ENCODE peak calls at places on chromosomes 5 and 9, in four cellular contexts. One of them, this sample, is unnamed.

GRCh38 chr9:137173795-137174664 is 2.2 kb upstream of the TMEM210 start:
- DNase-seq in stimulated activated CD8-positive, alpha-beta memory T cell treated with anti-CD3 and anti-CD28 coated beads, Interleukin-15, amount 100 ng/mL, for 48 hours: no peak
- DNase-seq in HFFc6: no peak
- DNase-seq in AG10803: no peak
- DNase-seq in this sample: no peak

GRCh38 chr9:84996049-84996448 is 326.5 kb downstream of the NTRK2 start:
- DNase-seq in HFFc6: peak; percentile 6
- DNase-seq in AG10803: peak; percentile 1
- DNase-seq in stimulated activated CD8-positive, alpha-beta memory T cell treated with anti-CD3 and anti-CD28 coated beads, Interleukin-15, amount 100 ng/mL, for 48 hours: no peak
- DNase-seq in this sample: no peak

GRCh38 chr5:126339215-126339805 is 83.9 kb upstream of the GRAMD2B start:
- DNase-seq in AG10803: peak; percentile 78
- DNase-seq in HFFc6: peak; percentile 67
- DNase-seq in stimulated activated CD8-positive, alpha-beta memory T cell treated with anti-CD3 and anti-CD28 coated beads, Interleukin-15, amount 100 ng/mL, for 48 hours: no peak
- DNase-seq in this sample: peak; percentile 27

GRCh38 chr5:154445422-154446182 is at the start of gene SAP30L:
- DNase-seq in HFFc6: peak; percentile 94
- DNase-seq in AG10803: peak; percentile 93
- DNase-seq in stimulated activated CD8-positive, alpha-beta memory T cell treated with anti-CD3 and anti-CD28 coated beads, Interleukin-15, amount 100 ng/mL, for 48 hours: peak; percentile 93
- DNase-seq in this sample: peak; percentile 74

GRCh38 chr5:161889971-161890370 is 42.1 kb downstream of the GABRA1 start:
- DNase-seq in HFFc6: no peak
- DNase-seq in AG10803: no peak
- DNase-seq in stimulated activated CD8-positive, alpha-beta memory T cell treated with anti-CD3 and anti-CD28 coated beads, Interleukin-15, amount 100 ng/mL, for 48 hours: no peak
- DNase-seq in this sample: no peak

GRCh38 chr5:113038714-113039113 is 62.1 kb downstream of the DCP2 start:
- DNase-seq in AG10803: peak; percentile 44
- DNase-seq in stimulated activated CD8-positive, alpha-beta memory T cell treated with anti-CD3 and anti-CD28 coated beads, Interleukin-15, amount 100 ng/mL, for 48 hours: no peak
- DNase-seq in HFFc6: no peak
- DNase-seq in this sample: no peak

GRCh38 chr5:37839441-37840035 is 303 bp downstream of the GDNF start:
- DNase-seq in stimulated activated CD8-positive, alpha-beta memory T cell treated with anti-CD3 and anti-CD28 coated beads, Interleukin-15, amount 100 ng/mL, for 48 hours: no peak
- DNase-seq in AG10803: peak; percentile 62
- DNase-seq in HFFc6: peak; percentile 47
- DNase-seq in this sample: no peak

GRCh38 chr9:3775968-3776367 is 250.2 kb upstream of the RFX3 start:
- DNase-seq in AG10803: peak; percentile 15
- DNase-seq in HFFc6: no peak
- DNase-seq in stimulated activated CD8-positive, alpha-beta memory T cell treated with anti-CD3 and anti-CD28 coated beads, Interleukin-15, amount 100 ng/mL, for 48 hours: no peak
- DNase-seq in this sample: no peak

GRCh38 chr5:33817301-33817700 is 74.5 kb downstream of the ADAMTS12 start:
- DNase-seq in stimulated activated CD8-positive, alpha-beta memory T cell treated with anti-CD3 and anti-CD28 coated beads, Interleukin-15, amount 100 ng/mL, for 48 hours: no peak
- DNase-seq in AG10803: no peak
- DNase-seq in HFFc6: no peak
- DNase-seq in this sample: no peak

GRCh38 chr5:56432326-56432725 is 199.2 kb upstream of the ANKRD55 start:
- DNase-seq in stimulated activated CD8-positive, alpha-beta memory T cell treated with anti-CD3 and anti-CD28 coated beads, Interleukin-15, amount 100 ng/mL, for 48 hours: no peak
- DNase-seq in AG10803: peak; percentile 4
- DNase-seq in HFFc6: no peak
- DNase-seq in this sample: no peak

GRCh38 chr9:107489144-107489673 is 360 bp downstream of the KLF4 start:
- DNase-seq in AG10803: no peak
- DNase-seq in HFFc6: no peak
- DNase-seq in stimulated activated CD8-positive, alpha-beta memory T cell treated with anti-CD3 and anti-CD28 coated beads, Interleukin-15, amount 100 ng/mL, for 48 hours: no peak
- DNase-seq in this sample: no peak

GRCh38 chr5:132473019-132473531 is 17.5 kb downstream of the IRF1 start:
- DNase-seq in stimulated activated CD8-positive, alpha-beta memory T cell treated with anti-CD3 and anti-CD28 coated beads, Interleukin-15, amount 100 ng/mL, for 48 hours: peak; percentile 67
- DNase-seq in HFFc6: no peak
- DNase-seq in AG10803: no peak
- DNase-seq in this sample: no peak

GRCh38 chr5:170141636-170142035 is 35.9 kb downstream of the FOXI1 start:
- DNase-seq in stimulated activated CD8-positive, alpha-beta memory T cell treated with anti-CD3 and anti-CD28 coated beads, Interleukin-15, amount 100 ng/mL, for 48 hours: no peak
- DNase-seq in AG10803: no peak
- DNase-seq in HFFc6: no peak
- DNase-seq in this sample: no peak

GRCh38 chr5:179487145-179487544 is 63.2 kb upstream of the RUFY1 start:
- DNase-seq in HFFc6: no peak
- DNase-seq in stimulated activated CD8-positive, alpha-beta memory T cell treated with anti-CD3 and anti-CD28 coated beads, Interleukin-15, amount 100 ng/mL, for 48 hours: no peak
- DNase-seq in AG10803: no peak
- DNase-seq in this sample: no peak

GRCh38 chr5:177077335-177077734 is 9.4 kb upstream of the FGFR4 start:
- DNase-seq in AG10803: no peak
- DNase-seq in stimulated activated CD8-positive, alpha-beta memory T cell treated with anti-CD3 and anti-CD28 coated beads, Interleukin-15, amount 100 ng/mL, for 48 hours: no peak
- DNase-seq in HFFc6: no peak
- DNase-seq in this sample: no peak

GRCh38 chr9:14306672-14307646 is 7.0 kb downstream of the NFIB start:
- DNase-seq in AG10803: no peak
- DNase-seq in HFFc6: no peak
- DNase-seq in stimulated activated CD8-positive, alpha-beta memory T cell treated with anti-CD3 and anti-CD28 coated beads, Interleukin-15, amount 100 ng/mL, for 48 hours: no peak
- DNase-seq in this sample: no peak

GRCh38 chr9:91664669-91665068 is 241.0 kb upstream of the NFIL3 start:
- DNase-seq in stimulated activated CD8-positive, alpha-beta memory T cell treated with anti-CD3 and anti-CD28 coated beads, Interleukin-15, amount 100 ng/mL, for 48 hours: no peak
- DNase-seq in AG10803: no peak
- DNase-seq in HFFc6: no peak
- DNase-seq in this sample: no peak

GRCh38 chr5:125237026-125237425 is 490.6 kb upstream of the ZNF608 start:
- DNase-seq in AG10803: no peak
- DNase-seq in stimulated activated CD8-positive, alpha-beta memory T cell treated with anti-CD3 and anti-CD28 coated beads, Interleukin-15, amount 100 ng/mL, for 48 hours: no peak
- DNase-seq in HFFc6: no peak
- DNase-seq in this sample: no peak

GRCh38 chr9:134536101-134536900 is 105.3 kb upstream of the COL5A1 start:
- DNase-seq in HFFc6: peak; percentile 55
- DNase-seq in AG10803: peak; percentile 83
- DNase-seq in stimulated activated CD8-positive, alpha-beta memory T cell treated with anti-CD3 and anti-CD28 coated beads, Interleukin-15, amount 100 ng/mL, for 48 hours: no peak
- DNase-seq in this sample: peak; percentile 37

GRCh38 chr9:36137392-36138004 is 965 bp downstream of the GLIPR2 start:
- DNase-seq in AG10803: peak; percentile 31
- DNase-seq in stimulated activated CD8-positive, alpha-beta memory T cell treated with anti-CD3 and anti-CD28 coated beads, Interleukin-15, amount 100 ng/mL, for 48 hours: no peak
- DNase-seq in HFFc6: peak; percentile 13
- DNase-seq in this sample: no peak

GRCh38 chr5:91058575-91058974 is 324.5 kb downstream of the ARRDC3 start:
- DNase-seq in stimulated activated CD8-positive, alpha-beta memory T cell treated with anti-CD3 and anti-CD28 coated beads, Interleukin-15, amount 100 ng/mL, for 48 hours: no peak
- DNase-seq in AG10803: no peak
- DNase-seq in HFFc6: no peak
- DNase-seq in this sample: no peak

GRCh38 chr5:54398191-54398590 is 57.3 kb upstream of the HSPB3 start:
- DNase-seq in AG10803: no peak
- DNase-seq in HFFc6: no peak
- DNase-seq in stimulated activated CD8-positive, alpha-beta memory T cell treated with anti-CD3 and anti-CD28 coated beads, Interleukin-15, amount 100 ng/mL, for 48 hours: no peak
- DNase-seq in this sample: no peak

This sample was measured in GM04503.